ENCODE peak calls at places on chromosomes 13 and 19, in six cellular contexts. I is colonic mucosa, G is AG04450, T is cardiac muscle cell, Q is suprapubic skin, Y is vagina. F is an unnamed sample.

GRCh38 chr19:46950526-46951235 is 69.0 kb upstream of the NPAS1 start:
- DNase-seq in I (no peak), G (no peak), T (no peak), Q (no peak), Y (no peak), F (no peak)

GRCh38 chr19:44141191-44142013 is at the start of gene ZNF234:
- DNase-seq in I (peak), G (peak), T (peak), Q (peak), Y (no peak), F (peak)

GRCh38 chr19:42595550-42596172 is 937 bp upstream of the CEACAM8 start:
- DNase-seq in I (no peak), G (no peak), T (no peak), Q (no peak), Y (no peak), F (no peak)

GRCh38 chr19:756232-756631 is 5.3 kb downstream of the MISP start:
- DNase-seq in I (no peak), G (no peak), T (no peak), Q (no peak), Y (no peak), F (no peak)

GRCh38 chr13:77563110-77563509 is 27.6 kb downstream of the SCEL start:
- DNase-seq in I (no peak), G (no peak), T (peak), Q (no peak), Y (no peak), F (no peak)

GRCh38 chr19:575527-576506 is 3.4 kb downstream of the BSG start:
- DNase-seq in I (no peak), G (no peak), T (peak), Q (peak), Y (no peak), F (no peak)

GRCh38 chr13:99067160-99067985 is 89.5 kb upstream of the DOCK9 start:
- DNase-seq in I (no peak), G (no peak), T (no peak), Q (no peak), Y (no peak), F (no peak)

GRCh38 chr19:49666120-49666444 is 349 bp downstream of the BCL2L12 start:
- DNase-seq in I (no peak), G (no peak), T (no peak), Q (no peak), Y (no peak), F (no peak)

GRCh38 chr19:13079542-13079986 is 23.1 kb downstream of the LYL1 start:
- DNase-seq in I (peak), G (no peak), T (no peak), Q (no peak), Y (no peak), F (no peak)

GRCh38 chr13:44238011-44238421 is 135.6 kb upstream of the SERP2 start:
- DNase-seq in I (no peak), G (peak), T (no peak), Q (no peak), Y (no peak), F (no peak)

GRCh38 chr13:93290503-93290902 is 63.9 kb downstream of the GPC6 start:
- DNase-seq in I (no peak), G (no peak), T (no peak), Q (no peak), Y (no peak), F (no peak)

GRCh38 chr13:110137677-110138008 is 169.3 kb downstream of the COL4A1 start:
- DNase-seq in I (peak), G (no peak), T (peak), Q (no peak), Y (no peak), F (no peak)

GRCh38 chr13:114118086-114118762 is 14.2 kb downstream of the RASA3 start:
- DNase-seq in I (no peak), G (no peak), T (no peak), Q (peak), Y (no peak), F (no peak)

GRCh38 chr19:5083547-5083965 is 114.6 kb downstream of the KDM4B start:
- DNase-seq in I (no peak), G (no peak), T (no peak), Q (no peak), Y (no peak), F (no peak)

GRCh38 chr19:6417713-6418561 is 6.7 kb downstream of the KHSRP start:
- DNase-seq in I (no peak), G (no peak), T (no peak), Q (no peak), Y (no peak), F (peak)

GRCh38 chr13:32511482-32511881 is 27.1 kb downstream of the N4BP2L2 start:
- DNase-seq in I (no peak), G (no peak), T (no peak), Q (no peak), Y (no peak), F (no peak)

GRCh38 chr19:51365211-51366049 is 758 bp downstream of the ETFB start:
- DNase-seq in I (peak), G (no peak), T (peak), Q (no peak), Y (no peak), F (no peak)

GRCh38 chr19:11033763-11034162 is 55.5 kb upstream of the LDLR start:
- DNase-seq in I (no peak), G (no peak), T (no peak), Q (no peak), Y (no peak), F (no peak)

GRCh38 chr13:46588019-46588418 is 35.0 kb downstream of the LRCH1 start:
- DNase-seq in I (no peak), G (no peak), T (no peak), Q (no peak), Y (no peak), F (no peak)

GRCh38 chr19:29516821-29517395 is 8.9 kb upstream of the VSTM2B start:
- DNase-seq in I (no peak), G (no peak), T (no peak), Q (no peak), Y (no peak), F (no peak)

GRCh38 chr19:7918615-7919421 is 1.3 kb upstream of the SNAPC2 start:
- DNase-seq in I (no peak), G (no peak), T (no peak), Q (no peak), Y (no peak), F (no peak)
- H3K27ac ChIP-seq in I (no peak), G (no peak), T (no peak), Q (no peak), Y (peak), F (no peak)

GRCh38 chr13:20128459-20128927 is 32.4 kb downstream of the GJA3 start:
- DNase-seq in I (peak), G (no peak), T (peak), Q (no peak), Y (no peak), F (no peak)

GRCh38 chr13:20125783-20126165 is 35.1 kb downstream of the GJA3 start:
- DNase-seq in I (no peak), G (no peak), T (no peak), Q (no peak), Y (no peak), F (no peak)

GRCh38 chr13:20127563-20128458 is 33.0 kb downstream of the GJA3 start:
- DNase-seq in I (peak), G (no peak), T (peak), Q (peak), Y (no peak), F (peak)

GRCh38 chr13:20126460-20127262 is 34.2 kb downstream of the GJA3 start:
- DNase-seq in I (no peak), G (no peak), T (peak), Q (peak), Y (no peak), F (no peak)

DNA sequence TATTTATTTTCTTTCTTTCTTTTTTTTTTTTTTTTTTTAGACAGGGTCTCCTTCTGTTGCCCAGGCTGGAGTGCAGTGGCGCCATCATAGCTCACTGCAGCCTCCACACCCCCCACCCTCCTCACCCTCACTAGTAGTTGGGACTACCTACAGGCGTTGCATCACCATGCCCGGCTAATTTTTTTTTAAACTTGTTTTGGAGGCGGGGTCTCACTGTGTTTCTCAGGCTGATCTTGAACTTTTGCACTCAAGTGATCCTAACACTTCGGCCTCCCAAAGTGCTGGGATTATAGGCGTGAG is 33.6 kb downstream of the GJA3 start:
- DNase-seq in I (no peak), G (no peak), T (no peak), Q (no peak), Y (no peak), F (no peak)
- H3K27ac ChIP-seq in I (no peak), G (no peak), T (peak), Q (no peak), Y (peak), F (peak)

GRCh38 chr13:35727881-35728280 is 251.4 kb upstream of the MAB21L1 start:
- DNase-seq in I (no peak), G (no peak), T (peak), Q (no peak), Y (peak), F (no peak)
- H3K27ac ChIP-seq in I (no peak), G (no peak), T (no peak), Q (no peak), Y (no peak), F (no peak)

GRCh38 chr13:40438999-40439797 is 227.2 kb downstream of the FOXO1 start:
- DNase-seq in I (no peak), G (no peak), T (no peak), Q (no peak), Y (no peak), F (no peak)
- H3K27ac ChIP-seq in I (no peak), G (no peak), T (no peak), Q (peak), Y (peak), F (no peak)